ENCODE peak calls at places on chromosome 17, in five cellular contexts. X is cardiac muscle cell; C is fibroblast of lung; K is effector memory CD4-positive, alpha-beta T cell; U is colonic mucosa. B is an unnamed sample. For H3K9me3, the result is how much of the 10 kb centered on the place peaks cover.

GRCh38 chr17:57601328-57601727 is 143.8 kb downstream of the CCDC182 start:
- DNase-seq in U (no peak), X (no peak), C (peak), K (no peak), B (no peak)

GRCh38 chr17:59846391-59847165 is 46.2 kb downstream of the TUBD1 start:
- DNase-seq in U (peak), C (peak), X (no peak), K (no peak), B (peak)

GRCh38 chr17:41010421-41010820 is 1.5 kb upstream of the KRTAP3-1 start:
- DNase-seq in X (no peak), U (no peak), C (no peak), K (no peak), B (no peak)

GRCh38 chr17:1298616-1299015 is 19.2 kb downstream of the TRARG1 start:
- DNase-seq in C (no peak), X (peak), K (no peak), U (no peak), B (no peak)

GRCh38 chr17:17141860-17142552 is 64.1 kb downstream of the PLD6 start:
- DNase-seq in K (peak), C (peak), U (no peak), X (peak), B (no peak)

GRCh38 chr17:16486373-16487250 is 5.4 kb downstream of the LRRC75A start:
- DNase-seq in K (no peak), X (peak), C (peak), U (peak), B (peak)

GRCh38 chr17:31068291-31068690 is 26.5 kb upstream of the NF1 start:
- DNase-seq in K (no peak), C (no peak), X (no peak), U (peak), B (peak)

GRCh38 chr17:17957584-17957916 is 14.7 kb downstream of the TOM1L2 start:
- DNase-seq in U (no peak), X (no peak), K (no peak), C (no peak), B (peak)

GRCh38 chr17:71703701-71704100 is 417.1 kb upstream of the SOX9 start:
- DNase-seq in C (peak), X (no peak), U (no peak), K (no peak), B (no peak)

GRCh38 chr17:65074778-65075250 is 18.3 kb upstream of the GNA13 start:
- DNase-seq in U (peak), C (no peak), K (no peak), X (peak), B (peak)

DNA sequence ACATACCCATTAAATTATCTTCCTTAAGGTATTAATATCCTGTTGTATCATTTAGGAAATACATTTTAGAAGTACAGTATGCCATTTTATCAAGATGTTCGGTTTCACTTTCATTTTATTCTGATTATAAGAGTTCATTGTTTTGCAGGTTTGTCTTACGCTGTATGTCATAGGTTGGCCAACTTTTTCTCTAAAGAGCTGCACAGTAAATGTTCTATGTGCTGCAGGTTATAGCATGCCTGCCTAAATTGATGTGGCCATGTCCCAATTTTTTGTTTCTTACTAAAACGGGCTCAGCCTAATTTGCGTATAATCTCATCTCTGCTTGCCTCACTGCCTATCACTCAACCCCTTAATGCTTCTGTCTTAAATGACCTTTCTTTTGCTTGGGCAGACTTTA is 126.4 kb downstream of the USP22 start:
- DNase-seq in U (no peak), C (no peak), K (no peak), X (no peak), B (no peak)
- H3K4me3 ChIP-seq in U (no peak), C (no peak), K (no peak), X (no peak), B (peak)

GRCh38 chr17:83149326-83149725 is 69.9 kb downstream of the METRNL start:
- DNase-seq in C (no peak), X (no peak), U (no peak), K (no peak), B (no peak)
- H3K9me3 ChIP-seq in C (under half), X (under half), U (under half), K (under half), B (under half)

GRCh38 chr17:81833160-81833920 is at the start of gene MCRIP1:
- DNase-seq in K (peak), U (peak), C (peak), X (peak), B (peak)

GRCh38 chr17:81831957-81832607 is 1.0 kb downstream of the MCRIP1 start:
- DNase-seq in K (peak), C (peak), U (no peak), X (no peak), B (no peak)

GRCh38 chr17:81829858-81830257 is 3.2 kb downstream of the MCRIP1 start:
- DNase-seq in X (no peak), C (no peak), K (no peak), U (no peak), B (no peak)

GRCh38 chr17:81832608-81833159 is 407 bp downstream of the MCRIP1 start:
- DNase-seq in C (peak), K (no peak), U (peak), X (no peak), B (no peak)

GRCh38 chr17:81831563-81831956 is 1.5 kb downstream of the MCRIP1 start:
- DNase-seq in K (no peak), U (no peak), X (no peak), C (no peak), B (no peak)
- H3K4me3 ChIP-seq in K (no peak), U (no peak), X (no peak), C (peak), B (no peak)

DNA sequence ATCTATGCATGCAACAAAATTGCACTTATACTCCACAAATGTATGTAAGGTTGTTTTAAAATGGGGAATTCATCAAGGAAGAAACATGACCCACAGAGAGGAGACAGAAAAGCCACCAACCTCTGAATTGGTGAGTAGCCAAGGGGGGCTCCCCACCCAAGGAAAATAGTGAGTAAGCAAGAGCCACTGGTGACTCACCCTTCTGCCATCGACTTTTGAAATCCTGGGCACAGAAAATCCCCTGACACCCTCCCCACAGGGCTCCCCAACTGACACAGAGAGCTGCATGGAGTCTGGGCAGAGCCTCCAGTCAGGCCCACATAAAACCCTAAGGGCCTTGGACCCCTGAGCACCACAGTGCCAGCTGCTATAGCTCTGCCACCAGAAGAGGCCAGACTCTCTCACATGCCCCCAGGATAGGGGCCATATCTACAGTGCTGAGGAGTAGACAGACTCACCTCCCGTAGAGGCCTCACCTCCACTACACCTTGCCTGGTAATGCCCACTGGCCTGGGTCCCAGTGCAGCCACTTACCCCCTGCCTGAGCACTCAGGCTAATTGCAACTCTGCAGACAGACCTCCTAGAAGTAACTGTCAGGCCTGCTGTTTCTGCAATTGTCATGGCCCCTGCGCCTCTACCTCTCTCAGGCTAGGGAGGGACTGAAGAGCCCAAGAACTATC is 244.7 kb upstream of the WSB1 start:
- DNase-seq in X (no peak), U (no peak), C (no peak), K (no peak), B (peak)
- H3K9me3 ChIP-seq in X (under half), U (under half), C (under half), K (under half), B (under half)

DNA sequence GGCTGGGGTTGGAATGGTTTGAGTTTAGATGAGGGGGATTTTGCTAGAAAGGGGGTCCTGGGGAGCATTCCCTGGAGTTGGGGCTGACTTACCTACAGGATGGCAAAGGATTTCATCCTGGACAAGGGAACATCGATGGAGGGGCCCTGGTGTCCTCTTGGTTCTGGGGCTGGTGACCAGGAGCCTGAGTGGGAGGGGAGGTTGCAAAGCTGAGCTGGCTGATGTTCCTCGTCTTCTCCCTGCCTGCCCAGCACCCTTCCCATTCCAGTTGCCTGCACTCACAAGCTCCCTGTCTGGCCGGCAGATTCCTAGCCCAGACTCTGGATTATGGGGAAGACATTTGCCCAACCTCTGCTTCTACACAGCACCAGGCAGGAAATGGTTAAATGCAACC is 37.2 kb downstream of the ITGAE start:
- DNase-seq in C (peak), U (no peak), K (no peak), X (no peak), B (no peak)
- H3K4me3 ChIP-seq in C (no peak), U (no peak), K (no peak), X (no peak), B (no peak)

GRCh38 chr17:19686400-19687090 is 29.8 kb downstream of the SLC47A2 start:
- DNase-seq in U (no peak), K (no peak), C (no peak), X (no peak), B (no peak)
- H3K9me3 ChIP-seq in U (under half), K (under half), C (under half), X (under half), B (under half)